ENCODE peak calls at places on chromosomes 11 and 22, in five cellular contexts. H is uterus, W is fibroblast of lung, A is OCI-LY7, T is CD14-positive monocyte. S is an unnamed sample.

GRCh38 chr22:19266547-19267086 is 24.9 kb downstream of the CLTCL1 start:
- DNase-seq in H (no peak), W (no peak), A (no peak), T (no peak), S (no peak)

GRCh38 chr22:35866646-35867045 is 149.0 kb downstream of the APOL5 start:
- DNase-seq in H (peak), W (peak), A (peak), T (no peak), S (no peak)

GRCh38 chr22:50705219-50705691 is 32.6 kb downstream of the SHANK3 start:
- DNase-seq in H (peak), W (peak), A (no peak), T (no peak), S (no peak)

GRCh38 chr22:42052765-42053164 is 17.8 kb downstream of the NAGA start:
- DNase-seq in H (no peak), W (no peak), A (no peak), T (no peak), S (no peak)

GRCh38 chr11:16469968-16470367 is 113.6 kb upstream of the SOX6 start:
- DNase-seq in H (no peak), W (no peak), A (no peak), T (no peak), S (no peak)

GRCh38 chr11:71329731-71330130 is 77.4 kb upstream of the SHANK2 start:
- DNase-seq in H (no peak), W (no peak), A (no peak), T (no peak), S (no peak)

GRCh38 chr11:89529619-89530018 is 38.4 kb upstream of the NOX4 start:
- DNase-seq in H (no peak), W (no peak), A (no peak), T (no peak), S (no peak)

GRCh38 chr11:82384308-82384707 is 349.4 kb downstream of the FAM181B start:
- DNase-seq in H (no peak), W (no peak), A (no peak), T (no peak), S (no peak)

GRCh38 chr11:8209208-8209807 is 40.5 kb upstream of the RIC3 start:
- DNase-seq in H (no peak), W (no peak), A (no peak), T (peak), S (no peak)

GRCh38 chr22:46774456-46775363 is 12.3 kb downstream of the TBC1D22A start:
- DNase-seq in H (no peak), W (no peak), A (peak), T (no peak), S (no peak)

GRCh38 chr11:125268611-125269010 is 104.1 kb downstream of the PKNOX2 start:
- DNase-seq in H (no peak), W (peak), A (no peak), T (no peak), S (no peak)

GRCh38 chr11:65355013-65355775 is 643 bp downstream of the TIGD3 start:
- DNase-seq in H (no peak), W (no peak), A (peak), T (no peak), S (peak)

GRCh38 chr11:118715837-118716260 is 36.4 kb upstream of the TREH start:
- DNase-seq in H (peak), W (peak), A (peak), T (no peak), S (no peak)

GRCh38 chr11:114191893-114192292 is 104.3 kb upstream of the NNMT start:
- DNase-seq in H (no peak), W (no peak), A (no peak), T (no peak), S (no peak)

GRCh38 chr11:114195981-114196731 is 100.0 kb upstream of the NNMT start:
- DNase-seq in H (no peak), W (no peak), A (peak), T (no peak), S (peak)

GRCh38 chr11:114193730-114194674 is 102.2 kb upstream of the NNMT start:
- DNase-seq in H (peak), W (no peak), A (no peak), T (no peak), S (no peak)

GRCh38 chr11:114190630-114191029 is 105.6 kb upstream of the NNMT start:
- DNase-seq in H (no peak), W (no peak), A (no peak), T (no peak), S (no peak)

GRCh38 chr11:114192841-114193389 is 103.3 kb upstream of the NNMT start:
- DNase-seq in H (no peak), W (no peak), A (peak), T (no peak), S (no peak)
- TF ChIP-seq CTCF in H (no peak), W (no peak), A (peak), T (no peak), S (no peak)

DNA sequence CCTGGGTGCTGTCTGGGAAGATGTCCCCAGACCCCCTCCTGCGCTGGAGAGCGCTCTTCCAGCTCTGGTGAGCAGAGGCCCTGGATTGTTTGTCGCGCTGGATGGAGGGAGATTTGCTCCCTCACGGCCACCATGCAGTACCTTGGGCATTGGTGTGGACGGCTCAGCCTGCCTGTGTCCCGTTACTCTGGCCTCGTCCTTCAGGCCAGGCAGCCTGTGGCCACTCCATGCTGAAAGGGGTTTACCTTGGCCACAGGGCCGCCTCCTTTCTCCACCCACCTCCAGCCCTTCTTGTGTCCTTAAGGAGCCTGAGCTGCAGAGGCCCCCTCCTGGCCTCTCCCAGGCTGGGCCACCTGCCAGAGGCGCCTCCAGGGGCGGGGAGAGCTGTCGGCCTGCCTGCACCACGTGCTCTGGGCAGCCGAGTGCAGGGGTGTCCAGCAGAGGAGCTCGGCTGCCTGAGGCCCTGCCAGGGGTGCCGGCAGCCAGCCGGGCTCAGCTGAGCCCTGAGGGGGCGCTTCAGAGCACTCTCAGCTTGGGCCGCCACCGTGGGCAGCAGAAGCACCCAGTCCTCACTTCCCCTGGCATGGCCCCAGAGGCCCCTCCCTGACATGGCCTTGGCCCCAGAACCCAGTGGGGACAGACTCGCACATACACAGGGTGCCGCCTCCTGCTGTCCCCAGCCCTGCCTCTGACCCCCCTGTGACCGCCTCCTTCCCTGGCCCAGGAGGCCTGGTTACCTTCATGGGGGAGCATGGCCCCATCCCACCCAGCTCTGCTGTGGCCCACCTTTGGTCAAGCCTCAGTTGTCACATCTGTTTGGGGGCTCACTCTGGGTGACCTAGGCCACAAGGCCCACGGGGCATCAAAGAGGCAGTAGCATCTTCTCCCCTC is 3.4 kb downstream of the CCND1 start:
- DNase-seq in H (no peak), W (peak), A (no peak), T (peak), S (peak)
- TF ChIP-seq CTCF in H (no peak), W (peak), A (peak), T (no peak), S (no peak)

DNA sequence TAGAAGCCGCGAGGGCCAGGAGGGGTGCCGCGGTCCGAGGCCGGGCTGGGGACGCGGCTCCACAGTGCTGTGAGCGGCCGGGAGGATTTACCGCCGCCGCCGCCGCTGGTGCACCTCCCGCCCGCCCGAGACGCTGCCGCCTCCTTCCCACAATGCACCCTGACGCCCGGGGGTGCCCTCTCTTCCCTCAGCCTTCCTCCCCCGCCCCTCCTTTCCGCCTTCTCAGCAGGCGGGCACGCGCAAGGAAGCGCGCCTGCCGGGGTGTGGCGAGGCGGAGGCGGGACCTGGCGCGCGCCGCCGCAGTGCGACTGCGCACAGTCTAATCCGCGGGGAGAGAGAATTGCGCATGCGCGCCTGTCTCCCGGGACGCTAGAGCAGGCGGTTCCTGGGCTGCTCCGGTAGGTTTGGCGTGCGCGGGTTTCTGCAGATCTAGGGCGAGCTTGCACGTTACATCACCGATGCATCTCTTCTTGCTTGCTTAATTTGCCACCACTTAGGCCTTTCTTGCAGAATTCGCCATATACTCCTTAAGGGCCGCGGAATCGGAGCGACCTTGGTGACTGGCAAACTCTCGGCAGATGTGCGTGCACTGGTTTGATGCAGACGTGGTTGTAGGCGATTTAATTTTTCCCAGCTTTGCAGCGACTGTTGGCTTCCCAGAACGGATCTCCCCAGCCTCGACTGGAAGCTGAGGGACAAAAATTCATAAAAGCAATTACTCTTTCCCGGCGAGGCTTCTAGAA is at the start of the genes GVQW3 and THAP12:
- DNase-seq in H (peak), W (peak), A (peak), T (peak), S (peak)
- TF ChIP-seq CTCF in H (peak), W (no peak), A (peak), T (peak), S (no peak)

GRCh38 chr11:19658344-19658743 is 54.3 kb upstream of the NAV2 start:
- DNase-seq in H (no peak), W (no peak), A (no peak), T (no peak), S (no peak)
- TF ChIP-seq CTCF in H (no peak), W (peak), A (no peak), T (no peak), S (no peak)

GRCh38 chr22:44889233-44889878 is 120.4 kb downstream of the PHF21B start:
- DNase-seq in H (no peak), W (no peak), A (no peak), T (no peak), S (no peak)
- TF ChIP-seq CTCF in H (no peak), W (no peak), A (no peak), T (no peak), S (no peak)

GRCh38 chr22:26648011-26648497 is 9.3 kb upstream of the MIAT start:
- DNase-seq in H (no peak), W (no peak), A (peak), T (no peak), S (no peak)

GRCh38 chr22:26643368-26644100 is 13.9 kb upstream of the MIAT start:
- DNase-seq in H (no peak), W (no peak), A (no peak), T (no peak), S (no peak)

GRCh38 chr22:26646158-26646557 is 11.2 kb upstream of the MIAT start:
- DNase-seq in H (no peak), W (peak), A (no peak), T (no peak), S (no peak)

GRCh38 chr22:26642465-26643367 is 14.7 kb upstream of the MIAT start:
- DNase-seq in H (no peak), W (peak), A (peak), T (no peak), S (no peak)
- TF ChIP-seq CTCF in H (no peak), W (no peak), A (peak), T (no peak), S (no peak)

GRCh38 chr11:131579932-131580387 is 209.5 kb downstream of the NTM start:
- DNase-seq in H (no peak), W (peak), A (peak), T (no peak), S (no peak)

GRCh38 chr11:131583823-131584222 is 213.4 kb downstream of the NTM start:
- DNase-seq in H (no peak), W (no peak), A (no peak), T (no peak), S (no peak)

GRCh38 chr11:131580466-131580865 is 210.1 kb downstream of the NTM start:
- DNase-seq in H (no peak), W (peak), A (no peak), T (no peak), S (no peak)

GRCh38 chr11:131582021-131582531 is 211.7 kb downstream of the NTM start:
- DNase-seq in H (no peak), W (no peak), A (no peak), T (no peak), S (no peak)

GRCh38 chr11:131581006-131581405 is 210.6 kb downstream of the NTM start:
- DNase-seq in H (no peak), W (peak), A (no peak), T (no peak), S (no peak)
- TF ChIP-seq CTCF in H (no peak), W (no peak), A (no peak), T (no peak), S (no peak)

DNA sequence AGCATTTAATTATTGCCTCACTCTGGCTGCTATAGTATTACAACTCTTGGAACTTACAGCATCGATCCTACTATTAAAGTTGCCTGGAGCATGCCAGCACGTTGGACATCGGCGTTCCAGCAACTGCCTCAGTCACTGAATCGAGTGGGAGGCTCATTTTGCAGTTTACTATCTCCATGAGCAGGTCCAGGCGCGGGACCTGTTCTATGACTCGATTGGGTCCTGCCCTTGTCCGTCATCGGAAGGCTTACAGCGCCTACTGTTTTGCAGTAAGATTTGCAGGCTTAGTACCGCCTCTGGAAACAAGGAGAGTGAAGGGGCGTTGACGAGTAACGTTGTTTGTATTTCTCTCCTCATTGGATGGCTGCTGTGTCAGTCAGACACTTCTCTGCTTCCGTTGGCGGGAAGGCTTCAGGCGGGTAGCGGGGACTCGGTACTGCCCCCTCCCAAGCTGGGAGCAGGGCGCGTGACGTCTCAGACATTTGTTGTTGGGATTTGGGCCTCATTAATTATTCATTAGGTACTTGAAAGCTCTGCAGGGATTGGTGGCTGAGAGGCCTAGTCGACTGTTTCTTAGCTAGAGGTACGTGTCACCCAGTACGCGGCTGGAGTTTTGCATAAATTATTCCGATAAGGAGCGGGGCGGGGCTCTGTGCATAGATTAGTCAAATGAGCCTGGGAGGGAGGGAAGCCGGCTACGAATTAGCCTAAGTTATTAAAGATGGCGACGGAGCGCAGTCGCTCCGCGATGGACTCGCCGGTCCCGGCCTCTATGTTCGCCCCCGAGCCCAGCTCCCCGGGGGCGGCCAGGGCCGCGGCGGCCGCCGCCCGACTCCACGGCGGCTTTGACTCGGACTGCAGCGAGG is at the start of gene GTPBP1:
- DNase-seq in H (peak), W (peak), A (peak), T (peak), S (peak)
- TF ChIP-seq CTCF in H (peak), W (peak), A (no peak), T (no peak), S (no peak)

DNA sequence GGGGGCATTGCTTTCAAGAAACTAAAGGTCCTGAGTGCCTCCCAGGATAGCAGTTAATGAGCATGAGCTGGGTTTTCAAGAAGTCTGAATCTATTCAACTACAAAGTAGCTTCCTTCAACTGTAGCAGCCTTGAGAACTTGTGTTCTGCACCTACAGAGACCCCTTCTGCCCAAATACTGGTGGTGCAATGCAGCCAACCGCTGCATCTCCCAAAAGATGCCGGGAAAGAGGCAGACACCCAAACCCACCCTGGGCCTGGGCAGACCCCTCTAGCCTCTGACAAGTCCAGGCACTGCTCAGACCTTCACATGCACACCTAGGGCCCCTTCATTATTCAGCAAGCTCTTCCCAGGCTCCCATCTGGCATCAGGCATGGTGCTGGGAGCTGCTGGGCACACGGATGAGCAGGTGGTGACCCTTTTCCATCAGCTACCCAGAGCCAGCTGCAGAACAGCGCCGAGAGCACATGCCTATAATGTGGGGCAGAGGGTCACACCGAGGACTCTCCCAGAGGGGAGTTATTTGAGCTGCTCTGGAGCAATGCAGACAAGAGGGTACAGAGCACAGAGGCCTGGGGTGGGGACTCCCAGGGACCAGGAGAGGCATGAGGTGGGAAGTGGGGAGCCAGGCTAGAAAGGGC is 44.9 kb upstream of the ETS1 start:
- DNase-seq in H (no peak), W (peak), A (peak), T (no peak), S (peak)
- TF ChIP-seq CTCF in H (peak), W (peak), A (peak), T (peak), S (peak)

DNA sequence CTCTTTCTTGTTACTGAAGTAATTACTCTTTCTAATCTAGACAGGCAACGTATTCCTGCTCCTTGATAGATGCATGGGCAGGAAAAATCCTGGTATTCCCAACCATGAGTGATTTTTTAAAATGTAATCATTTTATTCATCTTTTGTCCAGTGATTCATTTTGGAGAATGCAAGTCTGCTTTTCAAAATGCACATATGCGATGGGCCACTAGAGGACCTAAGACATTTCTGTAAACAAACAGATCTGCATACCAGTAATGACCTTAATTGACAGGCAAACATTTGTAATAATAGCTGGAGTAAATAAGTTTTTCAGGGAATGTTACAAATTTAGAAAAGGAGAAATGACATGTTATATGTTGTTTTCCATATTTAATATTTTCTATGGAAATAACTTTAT is 1167.6 kb downstream of the JRKL start:
- DNase-seq in H (no peak), W (no peak), A (no peak), T (no peak), S (no peak)
- TF ChIP-seq CTCF in H (no peak), W (peak), A (no peak), T (no peak), S (no peak)